ENCODE peak calls at places on chromosome 5, in ten cellular contexts. R is SIG-M5; I is central memory CD8-positive, alpha-beta T cell; A is amniotic stem cell; G is stimulated activated CD4-positive, alpha-beta T cell treated with anti-CD3 and anti-CD28 coated beads, Interleukin-15, amount 100 ng/mL, for 1 hour; J is tibial nerve; T is RPMI8226; N is mesothelial cell of epicardium; L is astrocyte of the cerebellum; V is AG10803. D is an unnamed sample.

GRCh38 chr5:149221731-149222342 is 49.8 kb upstream of the AFAP1L1 start:
- DNase-seq in R (no peak), J (no peak), A (no peak), G (no peak), L (no peak), V (no peak), T (no peak), I (no peak), N (no peak), D (no peak)

GRCh38 chr5:126594676-126595485 is at the start of gene ALDH7A1:
- DNase-seq in N (peak), T (peak), L (peak), I (no peak), J (peak), A (peak), G (no peak), R (no peak), V (peak), D (peak)

GRCh38 chr5:23884405-23884804 is 377.0 kb downstream of the PRDM9 start:
- DNase-seq in R (no peak), G (no peak), I (no peak), N (no peak), J (no peak), T (no peak), A (no peak), V (no peak), L (no peak), D (no peak)

GRCh38 chr5:170788626-170789304 is 5.2 kb downstream of the GABRP start:
- DNase-seq in R (no peak), I (no peak), L (no peak), V (no peak), G (no peak), J (no peak), T (no peak), A (no peak), N (no peak), D (no peak)

GRCh38 chr5:39367711-39368110 is 3.4 kb upstream of the C9 start:
- DNase-seq in R (no peak), I (no peak), G (no peak), A (no peak), J (no peak), L (no peak), V (no peak), T (no peak), N (no peak), D (no peak)

GRCh38 chr5:102799017-102799416 is 43.9 kb downstream of the PAM start:
- DNase-seq in J (no peak), T (no peak), L (no peak), V (peak), G (no peak), A (no peak), N (no peak), R (no peak), I (no peak), D (no peak)

GRCh38 chr5:44178414-44178813 is 210.8 kb downstream of the FGF10 start:
- DNase-seq in V (no peak), T (no peak), A (no peak), J (no peak), G (no peak), N (no peak), L (no peak), I (no peak), R (no peak), D (no peak)

GRCh38 chr5:180027449-180028089 is 44.0 kb downstream of the RNF130 start:
- DNase-seq in G (no peak), T (no peak), R (no peak), V (no peak), A (no peak), I (no peak), N (no peak), J (no peak), L (no peak), D (no peak)

GRCh38 chr5:56415356-56415765 is 182.2 kb upstream of the ANKRD55 start:
- DNase-seq in N (no peak), T (peak), J (peak), I (no peak), G (no peak), L (no peak), A (no peak), V (peak), R (peak), D (peak)

GRCh38 chr5:33761139-33761538 is 130.7 kb downstream of the ADAMTS12 start:
- DNase-seq in L (peak), I (no peak), A (no peak), V (peak), N (no peak), J (no peak), G (no peak), T (no peak), R (no peak), D (no peak)